ENCODE peak calls at places on chromosomes 16 and 17, in five cellular contexts. D is adrenal gland, U is HCT116, V is mesendoderm, T is cardiac muscle cell. W is an unnamed sample.

GRCh38 chr16:7339700-7340099 is 7.1 kb downstream of the RBFOX1 start:
- DNase-seq in D (no peak), U (no peak), V (no peak), T (no peak), W (no peak)

GRCh38 chr16:1308036-1308976 is 1.1 kb upstream of the UBE2I start:
- DNase-seq in D (no peak), U (peak), V (peak), T (no peak), W (no peak)

GRCh38 chr17:2792541-2793169 is 3.6 kb upstream of the RAP1GAP2 start:
- DNase-seq in D (no peak), U (no peak), V (no peak), T (no peak), W (peak)

GRCh38 chr16:50812876-50813466 is 71.1 kb downstream of the CYLD start:
- DNase-seq in D (no peak), U (no peak), V (no peak), T (no peak), W (no peak)

GRCh38 chr17:43534909-43535308 is 11.2 kb downstream of the ETV4 start:
- DNase-seq in D (no peak), U (no peak), V (no peak), T (no peak), W (no peak)

GRCh38 chr16:81616321-81617020 is 162.6 kb upstream of the PLCG2 start:
- DNase-seq in D (peak), U (no peak), V (peak), T (peak), W (peak)

GRCh38 chr16:74608944-74609343 is 2.0 kb upstream of the GLG1 start:
- DNase-seq in D (no peak), U (no peak), V (peak), T (no peak), W (peak)

GRCh38 chr16:12461201-12461600 is 342.5 kb downstream of the CPPED1 start:
- DNase-seq in D (no peak), U (no peak), V (no peak), T (no peak), W (no peak)

GRCh38 chr16:58366247-58367031 is 25.8 kb upstream of the GINS3 start:
- DNase-seq in D (no peak), U (no peak), V (no peak), T (no peak), W (no peak)

GRCh38 chr16:61182416-61182815 is 853.8 kb downstream of the CDH8 start:
- DNase-seq in D (no peak), U (no peak), V (peak), T (no peak), W (no peak)

GRCh38 chr16:57620316-57621231 is 7.9 kb upstream of the ADGRG1 start:
- DNase-seq in D (no peak), U (no peak), V (peak), T (no peak), W (no peak)

GRCh38 chr16:89602273-89602951 is 11.0 kb upstream of the DPEP1 start:
- DNase-seq in D (no peak), U (peak), V (peak), T (peak), W (peak)

GRCh38 chr16:14015948-14016347 is 55.2 kb upstream of the MRTFB start:
- DNase-seq in D (peak), U (no peak), V (peak), T (no peak), W (no peak)

GRCh38 chr16:75108792-75109731 is 7.5 kb downstream of the LDHD start:
- DNase-seq in D (peak), U (peak), V (no peak), T (no peak), W (peak)

GRCh38 chr16:12158428-12158827 is 181.9 kb downstream of the SNX29 start:
- DNase-seq in D (no peak), U (no peak), V (no peak), T (no peak), W (no peak)

GRCh38 chr17:30243568-30243967 is 8.1 kb upstream of the SLC6A4 start:
- DNase-seq in D (no peak), U (no peak), V (no peak), T (no peak), W (no peak)

DNA sequence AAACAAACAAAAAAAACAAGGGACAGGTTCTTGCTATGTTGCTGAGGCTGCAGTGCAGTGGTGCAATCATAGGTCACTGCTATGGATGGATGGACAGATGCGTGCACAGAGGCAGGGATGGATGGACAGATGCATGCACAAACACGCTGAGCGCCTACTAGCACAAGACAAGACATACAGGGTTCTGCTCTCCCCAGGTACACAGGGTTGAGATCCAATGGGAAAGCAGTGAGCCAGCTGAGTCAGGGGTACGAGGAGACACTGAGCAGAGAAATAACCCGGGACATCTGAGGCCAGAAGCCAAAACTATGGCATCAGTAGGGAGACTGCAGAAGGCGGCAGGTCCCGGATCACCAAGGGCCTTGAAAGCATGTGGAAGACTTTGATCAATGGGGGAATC is 6.2 kb downstream of the IL32 start:
- DNase-seq in D (no peak), U (no peak), V (no peak), T (no peak), W (no peak)
- H3K27ac ChIP-seq in D (no peak), U (no peak), V (no peak), T (no peak), W (no peak)

DNA sequence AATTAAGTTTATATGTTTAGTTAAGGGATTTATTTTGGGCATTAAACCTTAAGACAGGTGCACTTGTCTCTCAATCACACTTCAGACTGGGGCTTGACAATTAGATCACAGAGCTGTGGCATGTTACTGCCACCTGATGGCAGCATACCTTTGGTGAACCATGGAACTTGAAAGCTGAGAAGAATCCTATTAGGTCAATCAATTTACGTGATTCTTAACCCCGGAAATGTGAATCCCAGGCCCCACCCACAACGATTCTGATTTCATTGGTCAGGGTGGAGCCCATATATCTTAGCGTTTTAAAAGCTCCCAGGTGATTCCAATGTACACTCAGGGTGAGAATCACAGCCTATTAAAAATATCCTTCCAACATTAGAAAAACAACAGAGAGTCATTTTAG is 91.0 kb downstream of the GSG1L start:
- DNase-seq in D (peak), U (peak), V (peak), T (peak), W (no peak)
- H3K4me3 ChIP-seq in D (no peak), U (no peak), V (no peak), T (no peak), W (no peak)

GRCh38 chr16:15510992-15511391 is 76.6 kb downstream of the BMERB1 start:
- DNase-seq in D (no peak), U (no peak), V (no peak), T (no peak), W (no peak)

GRCh38 chr16:15509051-15509592 is 74.7 kb downstream of the BMERB1 start:
- DNase-seq in D (no peak), U (no peak), V (peak), T (no peak), W (no peak)

GRCh38 chr16:15507959-15508336 is 73.6 kb downstream of the BMERB1 start:
- DNase-seq in D (no peak), U (no peak), V (no peak), T (no peak), W (no peak)

GRCh38 chr16:15511759-15512487 is 77.5 kb downstream of the BMERB1 start:
- DNase-seq in D (no peak), U (no peak), V (no peak), T (no peak), W (no peak)

DNA sequence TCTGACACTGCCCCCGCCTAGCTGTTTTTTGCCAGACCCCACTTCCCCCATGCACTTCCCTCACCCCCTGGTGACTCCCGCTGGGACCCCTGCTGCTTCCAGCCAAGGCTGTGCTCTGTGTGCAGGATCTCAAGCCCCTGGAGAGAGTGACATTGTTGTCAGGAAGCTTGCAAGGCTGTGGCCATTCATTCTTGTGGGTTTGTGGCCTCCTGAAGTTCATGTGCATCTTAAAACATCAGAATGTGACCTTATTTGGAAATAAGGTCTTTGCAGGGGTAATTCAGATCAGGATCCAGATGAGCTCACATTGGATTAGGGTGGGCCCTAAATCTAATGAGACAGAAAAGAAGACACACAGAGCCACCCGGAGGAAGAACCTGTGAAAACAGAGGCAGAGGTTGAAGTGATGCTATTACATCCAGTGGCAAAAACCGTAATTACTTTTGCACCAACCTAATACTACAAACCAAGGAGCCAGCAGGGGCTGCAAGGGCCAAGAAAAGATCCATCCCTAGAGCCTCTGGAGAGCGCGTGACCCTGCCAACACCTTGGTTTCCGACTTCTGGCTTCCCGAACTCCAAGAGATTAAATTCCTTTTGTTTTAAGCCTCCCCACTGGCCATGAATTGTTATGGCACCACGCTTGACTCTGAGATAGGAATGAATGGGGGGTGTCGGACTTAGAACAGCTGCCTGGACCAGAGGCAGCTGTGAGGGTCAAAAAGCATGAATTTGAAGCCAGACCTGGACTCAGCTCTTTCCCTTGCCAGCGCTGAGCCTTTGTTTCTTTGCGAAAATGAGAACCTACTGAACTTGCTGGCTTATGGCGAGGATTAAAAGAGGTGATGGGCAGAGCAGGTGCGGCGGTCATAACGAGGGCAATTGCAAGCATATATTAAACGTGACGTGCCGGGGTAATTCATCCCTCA is 75.5 kb downstream of the BMERB1 start:
- DNase-seq in D (no peak), U (no peak), V (peak), T (no peak), W (no peak)
- H3K27ac ChIP-seq in D (no peak), U (no peak), V (no peak), T (no peak), W (no peak)

GRCh38 chr16:69327585-69328310 is 2.6 kb downstream of the PDF start:
- DNase-seq in D (peak), U (no peak), V (no peak), T (no peak), W (no peak)
- H3K4me3 ChIP-seq in D (no peak), U (no peak), V (no peak), T (no peak), W (no peak)

GRCh38 chr17:81100668-81101067 is 64.6 kb upstream of the PVALEF start:
- DNase-seq in D (no peak), U (no peak), V (no peak), T (no peak), W (no peak)
- H3K27ac ChIP-seq in D (no peak), U (peak), V (no peak), T (no peak), W (no peak)

DNA sequence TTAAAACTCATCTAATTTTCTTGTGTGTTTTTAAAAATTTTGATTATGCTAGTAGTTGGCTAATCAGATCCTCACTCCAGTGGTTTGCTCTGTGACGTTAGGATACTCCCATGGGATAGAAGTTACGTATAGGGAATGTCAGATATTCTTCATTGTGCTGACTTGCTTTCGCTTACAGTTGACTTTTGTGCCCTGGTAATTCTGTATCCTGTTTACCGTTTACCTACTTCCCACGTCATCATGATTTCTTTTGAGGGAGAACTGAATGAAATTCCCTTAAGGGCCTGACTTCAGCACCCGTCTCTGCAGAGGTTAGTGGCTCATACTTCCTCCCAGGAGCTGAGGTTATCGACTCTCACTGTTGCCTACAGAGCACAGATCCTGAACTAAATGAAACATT is 2.6 kb downstream of the PRKAR1A start:
- DNase-seq in D (no peak), U (no peak), V (peak), T (no peak), W (no peak)
- H3K4me3 ChIP-seq in D (peak), U (no peak), V (no peak), T (peak), W (no peak)